ENCODE peak calls at places on chromosome 2, in nine cellular contexts. H is GM23338; R is A549; B is CD8-positive, alpha-beta memory T cell; U is A673; C is hepatocyte; L is psoas muscle; Z is aorta; G is GM23248. E is an unnamed sample.

GRCh38 chr2:29916571-29916970 is 4.8 kb downstream of the ALK start:
- DNase-seq in U (no peak), Z (no peak), L (no peak), R (no peak), C (no peak), B (no peak), G (no peak), H (no peak), E (peak; percentile 29)

GRCh38 chr2:215870088-215870490 is 143.3 kb downstream of the MREG start:
- DNase-seq in Z (no peak), L (peak; percentile 34), B (no peak), C (peak; percentile 34), H (no peak), U (peak; percentile 49), R (peak; percentile 65), G (peak; percentile 86), E (no peak)

GRCh38 chr2:134738150-134738865 is 19.5 kb upstream of the TMEM163 start:
- DNase-seq in L (no peak), H (no peak), B (no peak), C (no peak), R (no peak), U (no peak), G (no peak), Z (no peak), E (no peak)

GRCh38 chr2:27214936-27215335 is 2.2 kb upstream of the CAD start:
- DNase-seq in U (peak; percentile 79), Z (no peak), B (no peak), H (no peak), G (peak; percentile 48), L (no peak), C (no peak), R (no peak), E (no peak)

GRCh38 chr2:183408562-183408961 is 284.3 kb downstream of the NUP35 start:
- DNase-seq in Z (no peak), B (no peak), R (no peak), C (no peak), G (no peak), L (no peak), U (no peak), H (peak; percentile 89), E (no peak)

GRCh38 chr2:70974592-70974991 is 3.8 kb upstream of the ANKRD53 start:
- DNase-seq in L (no peak), G (no peak), R (no peak), U (no peak), B (no peak), C (no peak), Z (no peak), H (no peak), E (no peak)

GRCh38 chr2:237352279-237352845 is 61.6 kb downstream of the COL6A3 start:
- DNase-seq in H (no peak), B (no peak), C (no peak), Z (no peak), R (no peak), G (peak; percentile 43), U (no peak), L (no peak), E (no peak)

GRCh38 chr2:177754476-177754873 is 318.1 kb downstream of the PDE11A start:
- DNase-seq in Z (no peak), G (no peak), H (no peak), L (no peak), B (no peak), U (no peak), C (no peak), R (no peak), E (no peak)

GRCh38 chr2:100395532-100396350 is 21.7 kb downstream of the CHST10 start:
- DNase-seq in L (no peak), Z (no peak), G (no peak), C (no peak), U (no peak), B (no peak), H (no peak), R (no peak), E (no peak)

GRCh38 chr2:201058914-201059313 is 12.6 kb downstream of the HYCC2 start:
- DNase-seq in L (no peak), R (no peak), U (no peak), C (peak; percentile 50), G (no peak), H (no peak), Z (no peak), B (no peak), E (no peak)
- H3K4me3 ChIP-seq in L (no peak overlapping the region), R (no peak overlapping the region), U (no peak overlapping the region), C (no peak overlapping the region), G (no peak overlapping the region), H (no peak overlapping the region), Z (no peak overlapping the region), B (no peak overlapping the region), E (no peak overlapping the region)

GRCh38 chr2:48724278-48724677 is 31.2 kb downstream of the LHCGR start:
- DNase-seq in B (no peak), R (no peak), L (no peak), C (no peak), H (no peak), Z (no peak), U (no peak), G (peak; percentile 26), E (no peak)
- H3K4me1 ChIP-seq in B (no peaks in the 10 kb centered on the region), R (no peaks in the 10 kb centered on the region), L (no peaks in the 10 kb centered on the region), C (no peaks in the 10 kb centered on the region), H (peaks cover 9% of the 10 kb centered on the region), Z (peaks cover 2% of the 10 kb centered on the region), U (no peaks in the 10 kb centered on the region), G (peaks cover 26% of the 10 kb centered on the region), E (no peaks in the 10 kb centered on the region)

GRCh38 chr2:12915792-12916191 is 199.1 kb downstream of the TRIB2 start:
- DNase-seq in U (no peak), G (peak; percentile 78), L (no peak), C (no peak), H (no peak), R (no peak), B (no peak), Z (no peak), E (no peak)
- H3K27ac ChIP-seq in U (no peak overlapping the region), G (peak overlapping the region; percentile 56), L (no peak overlapping the region), C (no peak overlapping the region), H (no peak overlapping the region), R (no peak overlapping the region), B (no peak overlapping the region), Z (no peak overlapping the region), E (no peak overlapping the region)

GRCh38 chr2:239737144-239737463 is 288.0 kb downstream of the NDUFA10 start:
- DNase-seq in H (no peak), U (no peak), L (no peak), B (no peak), G (no peak), Z (no peak), C (no peak), R (no peak), E (no peak)

GRCh38 chr2:239736358-239737143 is 288.6 kb downstream of the NDUFA10 start:
- DNase-seq in L (no peak), B (no peak), U (no peak), R (no peak), C (no peak), Z (no peak), G (no peak), H (peak; percentile 47), E (no peak)

GRCh38 chr2:239735829-239736357 is 289.2 kb downstream of the NDUFA10 start:
- DNase-seq in G (no peak), Z (no peak), U (no peak), C (no peak), B (no peak), R (no peak), H (no peak), L (no peak), E (no peak)

GRCh38 chr2:239734436-239735005 is 290.6 kb downstream of the NDUFA10 start:
- DNase-seq in L (no peak), U (no peak), H (no peak), R (no peak), Z (peak; percentile 21), B (no peak), G (no peak), C (no peak), E (no peak)

DNA sequence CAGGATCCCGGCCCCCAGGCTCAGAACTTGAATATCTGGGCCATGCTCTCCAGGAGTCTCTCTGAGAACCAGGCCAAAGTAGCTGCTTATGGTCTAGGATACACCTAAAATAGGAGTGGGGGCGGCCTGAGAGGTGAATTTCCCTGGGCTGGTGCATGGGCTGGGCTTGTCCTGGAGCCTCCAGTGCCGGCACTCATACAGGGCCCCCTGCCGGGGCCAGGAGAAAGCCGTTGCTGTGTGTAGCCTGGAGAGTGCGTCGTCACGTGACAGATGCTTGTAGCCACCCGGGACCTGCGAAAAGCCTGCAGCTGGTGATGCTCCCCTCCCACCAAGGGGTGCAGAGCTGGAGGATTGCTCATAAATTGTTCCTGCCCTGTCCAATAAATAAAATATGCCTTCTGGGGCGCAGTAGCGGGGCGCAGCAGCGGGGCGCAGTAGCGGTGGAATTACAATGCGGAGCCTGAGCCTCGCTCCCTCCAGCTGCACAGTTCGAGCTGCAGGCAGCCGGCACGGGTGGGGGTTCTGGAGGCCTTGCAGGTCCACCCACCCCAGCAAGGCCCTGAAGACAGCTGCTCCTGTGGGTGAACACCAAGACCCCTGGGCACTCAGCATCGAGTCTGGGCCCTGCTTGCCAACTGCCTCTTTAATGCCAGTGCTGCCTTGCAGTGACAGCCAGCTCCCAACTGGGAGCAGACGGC is 289.9 kb downstream of the NDUFA10 start:
- DNase-seq in C (no peak), Z (peak; percentile 29), H (peak; percentile 41), R (no peak), U (peak; percentile 54), B (no peak), G (no peak), L (no peak), E (no peak)
- H3K4me3 ChIP-seq in C (no peak overlapping the region), Z (no peak overlapping the region), H (no peak overlapping the region), R (no peak overlapping the region), U (no peak overlapping the region), B (no peak overlapping the region), G (no peak overlapping the region), L (no peak overlapping the region), E (no peak overlapping the region)

DNA sequence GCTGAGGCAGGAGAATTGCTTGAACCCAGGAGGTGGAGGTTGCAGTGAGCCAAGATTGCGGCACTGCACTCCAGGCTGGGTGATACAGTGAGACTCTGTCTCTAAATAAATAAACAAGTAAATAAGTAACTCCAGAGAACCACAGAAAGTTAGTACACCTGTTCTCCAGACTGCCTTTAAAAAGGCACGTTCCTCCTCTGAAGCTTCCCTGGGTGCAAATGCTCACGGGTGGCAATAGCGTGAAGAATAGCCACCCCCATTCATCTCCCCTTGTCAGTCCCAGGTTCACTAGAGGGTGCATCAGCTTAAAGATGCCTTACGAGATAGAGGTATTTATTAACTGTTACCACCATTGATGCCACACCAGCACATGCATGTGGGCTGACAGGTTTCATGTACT is 64.3 kb upstream of the RTN4 start:
- DNase-seq in R (no peak), U (no peak), B (no peak), G (no peak), C (no peak), Z (no peak), L (no peak), H (no peak), E (no peak)
- H3K4me1 ChIP-seq in R (peaks cover 73% of the 10 kb centered on the region), U (peaks cover 41% of the 10 kb centered on the region), B (peaks cover 4% of the 10 kb centered on the region), G (peaks cover 58% of the 10 kb centered on the region), C (peaks cover 39% of the 10 kb centered on the region), Z (peaks cover 3% of the 10 kb centered on the region), L (peaks cover 36% of the 10 kb centered on the region), H (peaks cover 16% of the 10 kb centered on the region), E (peaks cover 52% of the 10 kb centered on the region)

E was measured in SJCRH30.